ENCODE peak calls at places on chromosomes 6 and 20, in five cellular contexts. H, L, Z, G and S are unnamed samples.

GRCh38 chr6:158002951-158003853 is 21.5 kb downstream of the SYNJ2 start:
- DNase-seq in H (no peak), L (no peak), Z (no peak), G (peak), S (no peak)

GRCh38 chr6:18978330-18979128 is 591.4 kb downstream of the RNF144B start:
- DNase-seq in G (no peak), H (no peak), Z (no peak), L (no peak), S (no peak)

GRCh38 chr6:36131517-36132220 is 1.4 kb downstream of the MAPK13 start:
- DNase-seq in L (no peak), H (peak), Z (no peak), G (peak), S (peak)

GRCh38 chr20:53582574-53583351 is 10.9 kb downstream of the ZNF217 start:
- DNase-seq in Z (no peak), L (peak), G (peak), H (peak), S (no peak)

GRCh38 chr20:37992802-37993538 is 40.3 kb downstream of the TTI1 start:
- DNase-seq in L (peak), G (peak), H (peak), Z (no peak), S (peak)

GRCh38 chr20:17541596-17541995 is 10.4 kb upstream of the BFSP1 start:
- DNase-seq in L (no peak), H (no peak), G (no peak), Z (no peak), S (no peak)

GRCh38 chr6:145015739-145016558 is 719.4 kb downstream of the EPM2A start:
- DNase-seq in L (peak), Z (peak), H (no peak), G (peak), S (no peak)

GRCh38 chr6:156166093-156166492 is 611.1 kb upstream of the ARID1B start:
- DNase-seq in H (no peak), Z (no peak), G (no peak), L (no peak), S (no peak)

GRCh38 chr20:2796011-2796660 is 4.3 kb downstream of the CPXM1 start:
- DNase-seq in Z (no peak), H (no peak), G (no peak), L (no peak), S (no peak)

GRCh38 chr6:20497200-20497820 is 36.9 kb upstream of the CDKAL1 start:
- DNase-seq in Z (no peak), H (no peak), G (peak), L (no peak), S (no peak)

GRCh38 chr6:453152-453551 is 61.6 kb downstream of the IRF4 start:
- DNase-seq in G (no peak), L (no peak), Z (no peak), H (peak), S (no peak)

GRCh38 chr6:18477301-18477941 is 90.3 kb downstream of the RNF144B start:
- DNase-seq in H (no peak), Z (no peak), L (no peak), G (peak), S (no peak)

GRCh38 chr6:9745476-9745875 is 669.4 kb downstream of the TFAP2A start:
- DNase-seq in G (peak), L (no peak), Z (no peak), H (no peak), S (no peak)

GRCh38 chr6:37302086-37302686 is 44.2 kb upstream of the TMEM217 start:
- DNase-seq in G (no peak), L (no peak), H (no peak), Z (no peak), S (peak)

GRCh38 chr6:85449818-85450577 is at the start of gene NT5E:
- DNase-seq in G (peak), Z (no peak), H (peak), L (peak), S (no peak)

GRCh38 chr6:4513561-4513960 is 262.6 kb upstream of the CDYL start:
- DNase-seq in G (no peak), L (no peak), H (no peak), Z (no peak), S (no peak)

GRCh38 chr20:32458061-32458836 is 100.1 kb downstream of the ASXL1 start:
- DNase-seq in Z (no peak), L (no peak), H (peak), G (no peak), S (no peak)

DNA sequence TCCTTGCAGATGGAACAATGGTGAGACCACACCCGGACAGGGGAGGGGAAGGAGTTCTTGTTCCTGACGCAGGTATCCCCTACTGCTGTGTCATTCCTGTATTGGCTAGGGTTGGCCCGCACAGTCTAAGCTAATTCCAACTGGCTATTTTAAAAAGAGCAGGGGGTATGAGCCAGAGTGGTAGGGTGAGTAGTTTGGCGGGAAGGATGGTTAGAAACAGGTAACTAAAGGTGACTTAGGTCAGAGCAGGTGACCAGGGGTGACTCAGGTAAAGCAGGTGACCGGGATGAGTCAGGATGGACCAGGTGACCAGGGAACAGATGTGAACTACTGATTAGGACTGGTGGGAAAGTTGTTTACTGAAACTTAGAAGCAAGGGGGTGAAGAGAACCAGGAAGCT is 58.0 kb downstream of the ZNF292 start:
- DNase-seq in G (no peak), Z (peak), H (no peak), L (no peak), S (no peak)
- TF ChIP-seq RAD21 in G (no peak), Z (no peak), H (no peak), L (no peak), S (no peak)

GRCh38 chr6:115945806-115946205 is 114.9 kb downstream of the FRK start:
- DNase-seq in L (no peak), H (no peak), Z (no peak), G (no peak), S (no peak)
- TF ChIP-seq RAD21 in L (no peak), H (no peak), Z (no peak), G (no peak), S (no peak)

DNA sequence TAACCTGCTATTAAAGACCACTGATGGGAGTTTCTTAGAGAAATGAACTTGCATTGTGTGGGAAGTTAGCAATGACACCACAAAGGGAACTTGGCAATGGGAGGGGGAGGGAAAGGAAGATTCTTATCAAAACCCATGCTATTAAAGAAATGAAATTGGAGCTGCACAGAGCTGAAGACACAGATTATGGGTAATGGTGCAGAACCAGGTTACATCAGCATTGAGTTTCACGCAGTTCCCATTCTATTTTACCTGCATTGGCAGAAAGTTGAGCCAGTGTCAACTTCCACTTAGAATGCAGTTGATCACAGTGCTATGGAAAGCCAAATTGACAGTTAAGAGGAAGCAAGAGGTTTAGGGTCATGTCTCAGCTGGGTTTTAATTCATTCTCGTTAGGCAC is 1091.8 kb upstream of the MAP3K7 start:
- DNase-seq in L (no peak), H (no peak), Z (no peak), G (no peak), S (no peak)
- TF ChIP-seq RAD21 in L (no peak), H (no peak), Z (no peak), G (no peak), S (no peak)

DNA sequence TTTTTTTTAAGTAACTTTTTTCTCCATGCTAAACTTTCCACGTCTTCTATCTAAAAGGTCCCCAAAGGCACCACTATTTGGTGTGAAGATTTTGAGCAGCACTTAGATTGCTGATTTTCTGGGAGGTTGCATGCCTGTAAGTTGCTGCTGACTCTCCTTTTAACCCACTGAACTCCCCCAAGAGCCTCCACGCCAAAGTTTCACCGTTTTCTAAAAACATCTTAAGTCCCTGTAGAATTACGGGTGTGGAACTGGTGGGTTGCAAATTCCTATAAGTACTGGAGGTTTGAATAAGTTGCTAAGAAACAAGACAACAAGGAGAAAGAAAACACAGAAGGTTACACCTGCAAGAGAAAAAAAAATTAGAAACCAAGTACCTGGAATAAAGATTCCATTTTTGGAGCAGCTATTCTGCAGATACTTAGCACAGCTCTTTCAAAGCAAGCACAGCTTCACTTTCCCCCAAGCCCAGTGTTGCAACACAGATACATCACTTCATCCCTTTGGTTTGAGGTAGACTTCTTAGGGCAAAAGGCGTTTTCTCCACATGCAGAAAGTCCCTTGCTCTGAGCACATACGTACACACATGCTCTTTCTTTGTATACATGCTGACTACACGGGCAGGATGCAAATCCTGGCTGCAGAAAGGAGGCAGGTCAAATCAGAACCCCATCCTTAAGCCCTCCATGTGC is 5.0 kb downstream of the JAG1 start:
- DNase-seq in G (no peak), L (no peak), Z (no peak), H (no peak), S (no peak)
- TF ChIP-seq RAD21 in G (no peak), L (no peak), Z (no peak), H (no peak), S (no peak)

GRCh38 chr20:59750209-59750840 is 146.0 kb downstream of the PHACTR3 start:
- DNase-seq in L (no peak), Z (no peak), H (no peak), G (no peak), S (no peak)

GRCh38 chr20:59752704-59753460 is 148.5 kb downstream of the PHACTR3 start:
- DNase-seq in H (peak), Z (no peak), L (no peak), G (no peak), S (no peak)

GRCh38 chr20:59751075-59751711 is 146.9 kb downstream of the PHACTR3 start:
- DNase-seq in Z (peak), G (peak), L (peak), H (peak), S (peak)

GRCh38 chr20:59753836-59754235 is 149.5 kb downstream of the PHACTR3 start:
- DNase-seq in Z (no peak), H (no peak), L (no peak), G (no peak), S (no peak)

DNA sequence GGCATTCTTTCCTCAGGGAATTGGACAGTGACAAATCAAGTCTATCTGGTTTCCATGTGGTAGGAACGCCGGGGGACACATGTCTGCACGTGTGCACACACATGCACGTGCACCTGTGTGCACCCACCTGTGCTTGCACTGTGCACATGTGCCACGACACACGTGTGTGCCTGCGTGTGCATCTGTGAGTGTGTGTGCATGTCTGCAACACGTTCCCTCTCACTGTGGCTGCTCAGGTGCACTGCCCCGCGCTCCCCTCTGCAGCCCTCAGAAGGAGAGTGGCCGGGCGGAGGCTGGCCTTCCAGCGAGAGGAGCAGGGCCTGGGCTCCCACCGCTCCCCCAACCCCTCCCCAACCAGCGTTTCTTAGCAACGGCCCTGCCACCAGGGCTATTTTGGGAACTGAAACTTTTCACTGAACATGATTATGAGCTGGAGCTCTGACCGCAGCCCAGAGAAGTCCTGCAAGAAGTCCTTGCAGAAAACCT is 147.8 kb downstream of the PHACTR3 start:
- DNase-seq in H (no peak), Z (no peak), L (no peak), G (no peak), S (no peak)
- TF ChIP-seq RAD21 in H (no peak), Z (no peak), L (no peak), G (no peak), S (no peak)

GRCh38 chr6:169800668-169801395 is 49.4 kb downstream of the ERMARD start:
- DNase-seq in G (peak), H (no peak), Z (peak), L (peak), S (no peak)
- TF ChIP-seq RAD21 in G (no peak), H (no peak), Z (no peak), L (no peak), S (no peak)

GRCh38 chr6:40532349-40533028 is 54.7 kb downstream of the LRFN2 start:
- DNase-seq in H (no peak), G (no peak), Z (no peak), L (no peak), S (no peak)
- TF ChIP-seq RAD21 in H (no peak), G (no peak), Z (no peak), L (no peak), S (no peak)

GRCh38 chr20:35541118-35541782 is 628 bp upstream of the ERGIC3 start:
- DNase-seq in L (no peak), H (no peak), G (no peak), Z (no peak), S (no peak)
- TF ChIP-seq RAD21 in L (no peak), H (no peak), G (no peak), Z (no peak), S (no peak)